ENCODE peak calls at places on chromosomes 2 and 18, in eight cellular contexts. V is upper lobe of right lung; H is spleen; I is uterus; Q is cardiac muscle cell; K is ascending aorta; D is AG04450; U is CD8-positive, alpha-beta memory T cell. B is an unnamed sample.

GRCh38 chr2:241359481-241360045 is 3.5 kb downstream of the FARP2 start:
- DNase-seq in Q (no peak), D (no peak), K (no peak), V (no peak), H (no peak), U (no peak), I (no peak), B (no peak)

GRCh38 chr2:133884739-133885381 is 316.6 kb upstream of the NCKAP5 start:
- DNase-seq in U (no peak), H (no peak), D (no peak), V (no peak), Q (peak; percentile 44), I (no peak), K (no peak), B (no peak)

GRCh38 chr2:28633739-28634138 is 117.9 kb upstream of the PPP1CB start:
- DNase-seq in D (no peak), V (no peak), U (no peak), I (peak; percentile 85), Q (no peak), K (no peak), H (no peak), B (no peak)

GRCh38 chr2:85797959-85798358 is 44.2 kb downstream of the ATOH8 start:
- DNase-seq in Q (peak; percentile 59), I (peak; percentile 52), V (no peak), U (no peak), D (no peak), K (no peak), H (no peak), B (no peak)

GRCh38 chr2:136208682-136209081 is 90.7 kb upstream of the CXCR4 start:
- DNase-seq in H (no peak), K (no peak), U (no peak), Q (no peak), I (no peak), V (no peak), D (no peak), B (no peak)

GRCh38 chr2:208146006-208146405 is at the start of gene CRYGB:
- DNase-seq in D (no peak), U (no peak), H (no peak), K (no peak), Q (no peak), V (no peak), I (no peak), B (no peak)

GRCh38 chr2:109487237-109487869 is 126.4 kb downstream of the SEPTIN10 start:
- DNase-seq in D (peak; percentile 85), H (no peak), V (no peak), Q (no peak), U (no peak), I (no peak), K (no peak), B (no peak)

GRCh38 chr2:233129351-233129978 is 69.3 kb downstream of the INPP5D start:
- DNase-seq in I (no peak), H (peak; percentile 41), U (no peak), Q (no peak), D (no peak), V (peak; percentile 27), K (no peak), B (no peak)

GRCh38 chr2:54757496-54757895 is 34.0 kb downstream of the EML6 start:
- DNase-seq in I (no peak), D (no peak), K (no peak), V (no peak), H (no peak), Q (peak; percentile 18), U (no peak), B (no peak)

GRCh38 chr2:17146358-17146757 is 371.9 kb downstream of the RAD51AP2 start:
- DNase-seq in V (no peak), U (no peak), Q (no peak), I (no peak), K (no peak), D (no peak), H (no peak), B (no peak)

GRCh38 chr2:70901235-70902066 is 34.2 kb upstream of the ATP6V1B1 start:
- DNase-seq in K (no peak), V (no peak), I (no peak), H (peak; percentile 68), U (no peak), D (no peak), Q (no peak), B (no peak)

GRCh38 chr18:14189858-14190257 is 57.6 kb upstream of the ZNF519 start:
- DNase-seq in V (no peak), I (no peak), Q (no peak), K (no peak), D (no peak), H (no peak), U (no peak), B (no peak)

GRCh38 chr2:111678651-111679050 is 205.3 kb downstream of the ANAPC1 start:
- DNase-seq in I (no peak), U (no peak), D (no peak), V (no peak), Q (no peak), K (no peak), H (no peak), B (no peak)

GRCh38 chr2:98869868-98870267 is 66.2 kb downstream of the CRACDL start:
- DNase-seq in I (no peak), K (no peak), D (no peak), Q (no peak), H (no peak), V (peak; percentile 92), U (no peak), B (peak; percentile 1)

GRCh38 chr2:202172439-202173191 is 65.8 kb downstream of the SUMO1 start:
- DNase-seq in Q (no peak), D (no peak), U (no peak), K (no peak), V (no peak), H (no peak), I (no peak), B (no peak)

GRCh38 chr18:66749030-66749429 is 145.1 kb upstream of the CDH19 start:
- DNase-seq in H (no peak), Q (peak; percentile 7), I (no peak), K (no peak), V (no peak), U (no peak), D (no peak), B (no peak)

GRCh38 chr18:43819397-43819796 is 542.1 kb upstream of the SYT4 start:
- DNase-seq in U (no peak), H (no peak), Q (no peak), I (no peak), V (no peak), K (no peak), D (no peak), B (no peak)

GRCh38 chr2:146837857-146838256 is 1007.0 kb upstream of the ACVR2A start:
- DNase-seq in H (no peak), V (no peak), K (no peak), Q (peak; percentile 22), D (no peak), I (no peak), U (no peak), B (no peak)

GRCh38 chr18:70329076-70329475 is 40.2 kb downstream of the SOCS6 start:
- DNase-seq in I (no peak), U (no peak), K (no peak), V (no peak), H (no peak), Q (no peak), D (no peak), B (no peak)

GRCh38 chr2:9331704-9332103 is 91.6 kb downstream of the ITGB1BP1 start:
- DNase-seq in I (no peak), Q (peak; percentile 86), U (no peak), H (no peak), D (no peak), K (peak; percentile 54), V (no peak), B (no peak)

GRCh38 chr2:38599706-38600105 is 3.0 kb downstream of the HNRNPLL start:
- DNase-seq in H (no peak), Q (no peak), V (no peak), K (no peak), U (no peak), I (no peak), D (no peak), B (no peak)
- H3K4me3 ChIP-seq in H (peak overlapping the region; percentile 82), Q (peak overlapping the region; percentile 77), V (peak overlapping the region; percentile 83), K (peak overlapping the region; percentile 91), U (peak overlapping the region; percentile 93), I (peak overlapping the region; percentile 77), D (peak overlapping the region; percentile 81), B (peak overlapping the region; percentile 64)

GRCh38 chr2:118764855-118765254 is 82.6 kb downstream of the EN1 start:
- DNase-seq in D (no peak), Q (no peak), V (no peak), U (no peak), K (no peak), H (no peak), I (no peak), B (no peak)
- H3K27me3 ChIP-seq in D (peaks cover 10% of the 10 kb centered on the region), Q (peaks cover 16% of the 10 kb centered on the region), V (peaks cover 20% of the 10 kb centered on the region), U (no peaks in the 10 kb centered on the region), K (no peaks in the 10 kb centered on the region), H (peaks cover 12% of the 10 kb centered on the region), I (no peaks in the 10 kb centered on the region), B (no peaks in the 10 kb centered on the region)

DNA sequence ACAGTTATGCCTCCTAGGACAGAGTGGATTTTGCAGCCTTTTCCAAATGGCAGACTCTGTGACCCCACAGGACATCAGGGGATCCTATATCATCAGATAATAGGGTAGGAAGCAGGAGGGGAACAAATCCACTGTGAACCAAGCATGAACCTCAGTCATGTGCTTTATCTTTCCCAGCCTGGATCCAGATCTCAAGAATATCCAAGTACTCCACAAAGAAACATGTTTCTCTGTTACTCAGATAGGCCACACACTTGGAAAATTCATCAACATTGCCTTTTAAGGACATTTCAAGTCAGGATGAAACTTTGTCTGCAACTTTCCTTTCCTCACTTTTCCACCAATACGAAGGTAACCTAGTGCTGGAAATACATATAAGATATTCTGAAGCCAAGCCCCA is 85.8 kb downstream of the RDH14 start:
- DNase-seq in V (no peak), I (no peak), H (no peak), U (no peak), Q (no peak), K (no peak), D (no peak), B (no peak)
- H3K27ac ChIP-seq in V (no peak overlapping the region), I (peak overlapping the region; percentile 49), H (no peak overlapping the region), U (no peak overlapping the region), Q (no peak overlapping the region), K (no peak overlapping the region), D (no peak overlapping the region), B (no peak overlapping the region)

GRCh38 chr2:173990970-173991819 is 26.0 kb upstream of the SP3 start:
- DNase-seq in D (peak; percentile 74), U (no peak), Q (no peak), K (peak; percentile 92), H (no peak), I (peak; percentile 89), V (no peak), B (no peak)
- H3K4me3 ChIP-seq in D (no peak overlapping the region), U (no peak overlapping the region), Q (no peak overlapping the region), K (peak overlapping the region; percentile 27), H (no peak overlapping the region), I (no peak overlapping the region), V (no peak overlapping the region), B (no peak overlapping the region)

B was measured in CD4-positive, alpha-beta memory T cell.